ENCODE peak calls at places on chromosome 10, in four cellular contexts. V, A, S and Y are unnamed samples.

GRCh38 chr10:110528224-110528997 is 30.7 kb downstream of the DUSP5 start:
- DNase-seq in V (no peak), A (no peak), S (no peak), Y (no peak)

GRCh38 chr10:70678250-70678635 is 5.9 kb downstream of the ADAMTS14 start:
- DNase-seq in V (no peak), A (no peak), S (no peak), Y (no peak)

GRCh38 chr10:122551450-122551849 is 9.1 kb upstream of the DMBT1 start:
- DNase-seq in V (no peak), A (no peak), S (peak; percentile 30), Y (no peak)

GRCh38 chr10:29849434-29849833 is 210.0 kb downstream of the JCAD start:
- DNase-seq in V (no peak), A (peak; percentile 83), S (no peak), Y (no peak)

GRCh38 chr10:24483701-24484100 is 240.0 kb downstream of the ARHGAP21 start:
- DNase-seq in V (no peak), A (peak; percentile 21), S (no peak), Y (peak; percentile 16)

GRCh38 chr10:121664671-121665070 is 66.4 kb upstream of the FGFR2 start:
- DNase-seq in V (no peak), A (no peak), S (no peak), Y (no peak)

GRCh38 chr10:94524146-94524545 is 21.4 kb upstream of the HELLS start:
- DNase-seq in V (no peak), A (no peak), S (no peak), Y (no peak)

GRCh38 chr10:125037145-125037544 is 95.2 kb downstream of the ZRANB1 start:
- DNase-seq in V (no peak), A (peak; percentile 87), S (no peak), Y (no peak)

GRCh38 chr10:70589762-70590662 is 12.5 kb downstream of the PRF1 start:
- DNase-seq in V (no peak), A (no peak), S (no peak), Y (no peak)

GRCh38 chr10:52701647-52702046 is 70.9 kb downstream of the MBL2 start:
- DNase-seq in V (no peak), A (no peak), S (no peak), Y (no peak)

GRCh38 chr10:86373828-86374227 is 7.2 kb upstream of the GRID1 start:
- DNase-seq in V (no peak), A (no peak), S (no peak), Y (no peak)

GRCh38 chr10:49446031-49446430 is 50.1 kb upstream of the DRGX start:
- DNase-seq in V (no peak), A (peak; percentile 34), S (no peak), Y (no peak)

GRCh38 chr10:72784551-72785421 is 92.8 kb downstream of the MCU start:
- DNase-seq in V (no peak), A (peak; percentile 76), S (no peak), Y (no peak)

GRCh38 chr10:7412482-7413251 is 1.8 kb upstream of the SFMBT2 start:
- DNase-seq in V (peak; percentile 35), A (no peak), S (no peak), Y (no peak)

GRCh38 chr10:110029448-110029847 is 21.7 kb downstream of the ADD3 start:
- DNase-seq in V (no peak), A (no peak), S (no peak), Y (no peak)

GRCh38 chr10:116080553-116080952 is 192.5 kb downstream of the GFRA1 start:
- DNase-seq in V (no peak), A (no peak), S (no peak), Y (no peak)

GRCh38 chr10:72030762-72031543 is 57.4 kb downstream of the SPOCK2 start:
- DNase-seq in V (no peak), A (no peak), S (no peak), Y (no peak)

GRCh38 chr10:124545756-124546369 is 84.2 kb downstream of the LHPP start:
- DNase-seq in V (no peak), A (no peak), S (no peak), Y (no peak)

GRCh38 chr10:116838143-116838725 is 11.1 kb upstream of the ENO4 start:
- DNase-seq in V (no peak), A (no peak), S (no peak), Y (no peak)

GRCh38 chr10:109975251-109975650 is 32.5 kb upstream of the ADD3 start:
- DNase-seq in V (no peak), A (no peak), S (no peak), Y (no peak)

GRCh38 chr10:106396192-106396591 is 768.3 kb downstream of the SORCS1 start:
- DNase-seq in V (no peak), A (no peak), S (no peak), Y (no peak)

GRCh38 chr10:51960494-51960895 is 261.1 kb upstream of the CSTF2T start:
- DNase-seq in V (peak; percentile 7), A (peak; percentile 42), S (no peak), Y (peak; percentile 43)

GRCh38 chr10:78688221-78688944 is 380.4 kb upstream of the ZMIZ1 start:
- DNase-seq in V (no peak), A (no peak), S (no peak), Y (no peak)

GRCh38 chr10:86321568-86321967 is 45.0 kb downstream of the GRID1 start:
- DNase-seq in V (no peak), A (no peak), S (no peak), Y (no peak)

GRCh38 chr10:99733366-99733765 is 1.3 kb downstream of the CUTC start:
- DNase-seq in V (no peak), A (no peak), S (no peak), Y (no peak)

GRCh38 chr10:117674641-117675040 is 132.1 kb downstream of the EMX2 start:
- DNase-seq in V (no peak), A (no peak), S (no peak), Y (no peak)

GRCh38 chr10:13018171-13018570 is 16.7 kb upstream of the CCDC3 start:
- DNase-seq in V (no peak), A (peak; percentile 83), S (no peak), Y (no peak)

GRCh38 chr10:20535846-20536245 is 361.3 kb downstream of the NEBL start:
- DNase-seq in V (no peak), A (no peak), S (no peak), Y (no peak)

GRCh38 chr10:133141144-133141962 is 18.7 kb upstream of the KNDC1 start:
- DNase-seq in V (peak; percentile 10), A (no peak), S (no peak), Y (no peak)

GRCh38 chr10:80187465-80188409 is 17.6 kb downstream of the ANXA11 start:
- DNase-seq in V (peak; percentile 86), A (no peak), S (peak; percentile 39), Y (no peak)

GRCh38 chr10:125005312-125006187 is 63.6 kb downstream of the ZRANB1 start:
- DNase-seq in V (no peak), A (no peak), S (no peak), Y (no peak)

GRCh38 chr10:69491611-69492010 is 40.3 kb downstream of the TSPAN15 start:
- DNase-seq in V (no peak), A (no peak), S (no peak), Y (no peak)

GRCh38 chr10:101485681-101486554 is 102.1 kb downstream of the POLL start:
- DNase-seq in V (no peak), A (no peak), S (no peak), Y (peak; percentile 67)

GRCh38 chr10:102367441-102367840 is 28.1 kb upstream of the NFKB2 start:
- DNase-seq in V (no peak), A (no peak), S (no peak), Y (no peak)

GRCh38 chr10:79186742-79187544 is 118.2 kb downstream of the ZMIZ1 start:
- DNase-seq in V (no peak), A (no peak), S (no peak), Y (no peak)

GRCh38 chr10:89615824-89616223 is 29.2 kb downstream of the PANK1 start:
- DNase-seq in V (no peak), A (no peak), S (no peak), Y (no peak)

GRCh38 chr10:36801660-36802059 is 323.7 kb upstream of the ANKRD30A start:
- DNase-seq in V (no peak), A (no peak), S (no peak), Y (no peak)

GRCh38 chr10:17456032-17456548 is 1.7 kb upstream of the ST8SIA6 start:
- DNase-seq in V (no peak), A (no peak), S (no peak), Y (no peak)